ENCODE peak calls at places on chromosomes 3 and 15, in eight cellular contexts. D is SJSA1; Z is CD4-positive, alpha-beta memory T cell; Y is thyroid gland; C is Peyer's patch; S is K562; B is endodermal cell; E is PC-3. P is an unnamed sample.

GRCh38 chr15:67680645-67681044 is 138.1 kb downstream of the MAP2K5 start:
- DNase-seq in D (no peak), Z (no peak), Y (no peak), C (no peak), S (peak; percentile 40), B (no peak), E (no peak), P (no peak)

GRCh38 chr3:72844436-72844999 is 3.7 kb downstream of the SHQ1 start:
- DNase-seq in D (no peak), Z (no peak), Y (no peak), C (no peak), S (no peak), B (no peak), E (no peak), P (no peak)

GRCh38 chr3:35446896-35447295 is 192.4 kb upstream of the ARPP21 start:
- DNase-seq in D (no peak), Z (no peak), Y (no peak), C (no peak), S (no peak), B (no peak), E (no peak), P (no peak)

GRCh38 chr3:94269763-94270162 is 206.9 kb downstream of the NSUN3 start:
- DNase-seq in D (peak; percentile 48), Z (no peak), Y (no peak), C (no peak), S (no peak), B (no peak), E (no peak), P (no peak)

GRCh38 chr3:38005076-38006020 is 14.8 kb downstream of the VILL start:
- DNase-seq in D (no peak), Z (no peak), Y (peak; percentile 87), C (no peak), S (no peak), B (no peak), E (peak; percentile 67), P (no peak)

GRCh38 chr3:53074366-53074696 is 28.5 kb upstream of the SFMBT1 start:
- DNase-seq in D (no peak), Z (no peak), Y (no peak), C (no peak), S (no peak), B (no peak), E (no peak), P (no peak)

GRCh38 chr15:64354683-64355558 is 1.1 kb downstream of the CSNK1G1 start:
- DNase-seq in D (no peak), Z (peak; percentile 18), Y (no peak), C (no peak), S (peak; percentile 21), B (no peak), E (no peak), P (peak; percentile 10)

GRCh38 chr15:68340711-68341671 is 63.4 kb downstream of the FEM1B start:
- DNase-seq in D (no peak), Z (no peak), Y (peak; percentile 49), C (no peak), S (no peak), B (no peak), E (no peak), P (no peak)

GRCh38 chr3:126158016-126158911 is 22.1 kb downstream of the ALDH1L1 start:
- DNase-seq in D (no peak), Z (no peak), Y (no peak), C (no peak), S (no peak), B (no peak), E (no peak), P (no peak)

GRCh38 chr3:138856799-138857198 is 22.1 kb upstream of the PIK3CB start:
- DNase-seq in D (no peak), Z (no peak), Y (no peak), C (no peak), S (no peak), B (no peak), E (no peak), P (no peak)

GRCh38 chr3:57893156-57893555 is 115.1 kb upstream of the FLNB start:
- DNase-seq in D (no peak), Z (no peak), Y (no peak), C (no peak), S (no peak), B (no peak), E (no peak), P (no peak)

GRCh38 chr3:71011565-71012287 is 571.8 kb downstream of the FOXP1 start:
- DNase-seq in D (no peak), Z (no peak), Y (no peak), C (no peak), S (no peak), B (no peak), E (peak; percentile 66), P (peak; percentile 16)

GRCh38 chr3:11437506-11437905 is 165.3 kb downstream of the ATG7 start:
- DNase-seq in D (no peak), Z (no peak), Y (no peak), C (no peak), S (peak; percentile 17), B (no peak), E (no peak), P (no peak)

GRCh38 chr15:96037584-96037983 is 292.9 kb upstream of the NR2F2 start:
- DNase-seq in D (peak; percentile 42), Z (no peak), Y (no peak), C (no peak), S (no peak), B (no peak), E (no peak), P (no peak)

GRCh38 chr15:44101944-44102343 is 93.1 kb downstream of the FRMD5 start:
- DNase-seq in D (peak; percentile 77), Z (no peak), Y (no peak), C (no peak), S (no peak), B (no peak), E (peak; percentile 53), P (no peak)

GRCh38 chr3:143885803-143886427 is 37.6 kb upstream of the SLC9A9 start:
- DNase-seq in D (peak; percentile 13), Z (peak; percentile 32), Y (peak; percentile 21), C (no peak), S (peak; percentile 49), B (peak; percentile 76), E (peak; percentile 53), P (peak; percentile 32)

GRCh38 chr15:42007386-42007785 is 13.5 kb downstream of the PLA2G4E start:
- DNase-seq in D (no peak), Z (no peak), Y (no peak), C (no peak), S (no peak), B (no peak), E (no peak), P (no peak)

GRCh38 chr3:111919370-111920065 is 59.3 kb upstream of the ABHD10 start:
- DNase-seq in D (no peak), Z (no peak), Y (no peak), C (no peak), S (no peak), B (peak; percentile 81), E (no peak), P (no peak)

GRCh38 chr3:156750874-156751245 is 75.3 kb upstream of the LEKR1 start:
- DNase-seq in D (no peak), Z (no peak), Y (no peak), C (no peak), S (no peak), B (no peak), E (no peak), P (no peak)

GRCh38 chr3:16415911-16416310 is 97.6 kb downstream of the RFTN1 start:
- DNase-seq in D (peak; percentile 24), Z (no peak), Y (no peak), C (no peak), S (no peak), B (no peak), E (no peak), P (no peak)

GRCh38 chr3:134757549-134758069 is 37.5 kb upstream of the EPHB1 start:
- DNase-seq in D (no peak), Z (no peak), Y (no peak), C (no peak), S (no peak), B (no peak), E (no peak), P (no peak)

GRCh38 chr3:143951351-143951971 is 20.2 kb upstream of the DIPK2A start:
- DNase-seq in D (no peak), Z (peak; percentile 30), Y (peak; percentile 33), C (peak; percentile 49), S (peak; percentile 38), B (peak; percentile 63), E (peak; percentile 54), P (peak; percentile 17)

GRCh38 chr3:123834631-123835030 is 49.5 kb downstream of the MYLK start:
- DNase-seq in D (peak; percentile 63), Z (no peak), Y (no peak), C (no peak), S (no peak), B (no peak), E (peak; percentile 89), P (no peak)

GRCh38 chr3:109098245-109098644 is 19.7 kb downstream of the MORC1 start:
- DNase-seq in D (no peak), Z (no peak), Y (peak; percentile 4), C (peak; percentile 67), S (peak; percentile 13), B (peak; percentile 80), E (peak; percentile 51), P (peak; percentile 62)

GRCh38 chr3:85780806-85781205 is 822.0 kb downstream of the CADM2 start:
- DNase-seq in D (no peak), Z (no peak), Y (no peak), C (no peak), S (no peak), B (no peak), E (no peak), P (no peak)

GRCh38 chr15:98715890-98716443 is 67.6 kb downstream of the IGF1R start:
- DNase-seq in D (no peak), Z (no peak), Y (no peak), C (no peak), S (no peak), B (no peak), E (no peak), P (no peak)
- H3K4me1 ChIP-seq in D (peaks cover 41% of the 10 kb centered on the region), Z (peaks cover 13% of the 10 kb centered on the region), Y (peaks cover 65% of the 10 kb centered on the region), C (no peaks in the 10 kb centered on the region), S (no peaks in the 10 kb centered on the region), B (no peaks in the 10 kb centered on the region), E (peaks cover 12% of the 10 kb centered on the region), P (no peaks in the 10 kb centered on the region)

GRCh38 chr3:192866804-192867203 is 50.9 kb downstream of the MB21D2 start:
- DNase-seq in D (no peak), Z (no peak), Y (no peak), C (no peak), S (no peak), B (no peak), E (no peak), P (no peak)
- H3K27ac ChIP-seq in D (no peak overlapping the region), Z (no peak overlapping the region), Y (no peak overlapping the region), C (no peak overlapping the region), S (no peak overlapping the region), B (no peak overlapping the region), E (no peak overlapping the region), P (no peak overlapping the region)

GRCh38 chr3:184259396-184259877 is 1.9 kb downstream of the CAMK2N2 start:
- DNase-seq in D (no peak), Z (no peak), Y (no peak), C (no peak), S (no peak), B (no peak), E (no peak), P (no peak)
- H3K27me3 ChIP-seq in D (peaks cover 39% of the 10 kb centered on the region), Z (no peaks in the 10 kb centered on the region), Y (peaks cover 28% of the 10 kb centered on the region), C (peaks cover 36% of the 10 kb centered on the region), S (peaks cover 31% of the 10 kb centered on the region), B (peaks cover 92% of the 10 kb centered on the region), E (no peaks in the 10 kb centered on the region), P (no peaks in the 10 kb centered on the region)

DNA sequence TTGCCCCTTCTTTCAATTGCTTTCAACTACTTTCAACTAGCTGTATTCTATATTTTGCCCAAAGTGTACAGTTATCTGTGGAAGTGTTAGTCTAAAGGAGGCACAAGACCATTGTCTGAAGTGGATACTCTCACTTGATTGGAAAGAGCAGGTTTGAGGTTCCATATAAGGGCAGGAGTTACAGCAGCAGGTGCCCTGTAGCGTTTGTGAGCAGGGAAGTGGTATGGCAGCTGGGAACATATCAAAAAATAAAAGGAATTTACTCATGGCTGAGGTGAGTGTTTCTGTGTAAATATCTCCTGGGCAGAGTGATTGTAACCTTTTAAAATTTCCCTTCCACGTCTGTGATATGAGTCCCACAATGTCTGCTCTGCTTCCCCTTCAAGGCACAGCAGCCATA is 38.5 kb upstream of the DNAJC13 start:
- DNase-seq in D (no peak), Z (no peak), Y (no peak), C (no peak), S (no peak), B (no peak), E (no peak), P (no peak)
- H3K4me1 ChIP-seq in D (no peaks in the 10 kb centered on the region), Z (no peaks in the 10 kb centered on the region), Y (no peaks in the 10 kb centered on the region), C (no peaks in the 10 kb centered on the region), S (no peaks in the 10 kb centered on the region), B (no peaks in the 10 kb centered on the region), E (no peaks in the 10 kb centered on the region), P (no peaks in the 10 kb centered on the region)

P was measured in small intestine.